ENCODE peak calls at places on chromosome 14, in nine cellular contexts. U is ovary; C is pancreas; X is mucosa of descending colon; A is nephron progenitor cell; P is dorsolateral prefrontal cortex; T is GM06990; R is CD8-positive, alpha-beta T cell; Q is AG10803. F is an unnamed sample.

GRCh38 chr14:69133206-69134125 is 19.5 kb downstream of the DCAF5 start:
- DNase-seq in R (no peak), T (no peak), X (no peak), U (no peak), A (no peak), C (no peak), P (no peak), Q (peak), F (no peak)

GRCh38 chr14:74459289-74459946 is 33.4 kb upstream of the SYNDIG1L start:
- DNase-seq in R (peak), P (no peak), A (peak), Q (peak), C (no peak), U (no peak), X (peak), T (peak), F (peak)

GRCh38 chr14:72830786-72831583 is 62.9 kb downstream of the DPF3 start:
- DNase-seq in T (no peak), X (peak), P (no peak), Q (no peak), R (no peak), U (peak), C (no peak), A (peak), F (no peak)

GRCh38 chr14:92439551-92440344 is 73.8 kb upstream of the RIN3 start:
- DNase-seq in C (no peak), X (no peak), P (no peak), Q (no peak), R (no peak), A (no peak), U (no peak), T (peak), F (no peak)

GRCh38 chr14:30260772-30261607 is 298.0 kb upstream of the G2E3 start:
- DNase-seq in P (no peak), T (no peak), A (no peak), R (no peak), U (no peak), X (no peak), C (no peak), Q (no peak), F (no peak)

GRCh38 chr14:44404021-44404420 is 103.1 kb downstream of the FSCB start:
- DNase-seq in T (no peak), U (no peak), R (no peak), P (no peak), X (peak), Q (no peak), A (no peak), C (no peak), F (no peak)

GRCh38 chr14:93009471-93010117 is 86.6 kb downstream of the CHGA start:
- DNase-seq in R (no peak), C (peak), T (no peak), A (no peak), X (no peak), Q (peak), U (no peak), P (peak), F (peak)

GRCh38 chr14:38994721-38995120 is 108.3 kb downstream of the SEC23A start:
- DNase-seq in A (no peak), P (no peak), Q (no peak), T (no peak), C (no peak), X (no peak), R (no peak), U (no peak), F (no peak)

GRCh38 chr14:55850803-55851202 is 267.4 kb upstream of the PELI2 start:
- DNase-seq in Q (peak), P (no peak), U (no peak), T (no peak), X (no peak), R (no peak), A (no peak), C (no peak), F (no peak)

DNA sequence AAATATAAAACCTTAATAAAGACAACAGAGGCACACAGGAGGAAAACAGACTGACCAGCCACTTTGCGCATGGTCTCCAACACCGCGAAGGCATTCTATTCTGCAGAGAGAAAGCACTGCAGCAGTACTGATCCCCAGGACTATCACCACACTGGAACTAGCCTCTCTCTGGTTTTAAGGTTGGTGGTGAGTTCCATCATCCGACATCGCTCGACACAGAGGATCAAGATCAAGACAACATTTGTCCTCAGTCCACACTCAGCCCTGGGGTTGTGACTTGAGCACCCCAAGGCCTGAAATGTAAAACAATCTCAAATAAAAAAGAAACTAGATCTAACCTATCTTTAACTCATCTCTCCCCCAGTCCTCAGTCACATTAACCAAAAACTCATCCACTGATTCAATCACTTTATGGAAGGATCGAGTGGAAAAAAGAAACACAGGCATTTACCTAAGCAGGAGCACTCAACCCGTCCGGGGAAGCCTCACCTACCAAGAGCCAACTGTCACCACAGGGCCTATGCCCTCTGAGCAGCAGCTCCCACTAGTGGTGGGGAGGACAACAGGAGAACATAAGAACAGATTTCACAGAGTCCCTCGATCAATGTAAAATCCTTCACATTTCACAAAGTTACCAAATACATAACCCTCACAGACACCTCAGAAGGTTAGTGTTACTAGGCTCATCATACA is 17.7 kb downstream of the STXBP6 start:
- DNase-seq in X (no peak), Q (no peak), R (no peak), U (no peak), C (no peak), P (no peak), T (no peak), A (no peak), F (no peak)
- TF ChIP-seq CTCF in X (no peak), Q (peak), R (no peak), U (no peak), C (no peak), P (no peak), T (peak), A (no peak), F (peak)

DNA sequence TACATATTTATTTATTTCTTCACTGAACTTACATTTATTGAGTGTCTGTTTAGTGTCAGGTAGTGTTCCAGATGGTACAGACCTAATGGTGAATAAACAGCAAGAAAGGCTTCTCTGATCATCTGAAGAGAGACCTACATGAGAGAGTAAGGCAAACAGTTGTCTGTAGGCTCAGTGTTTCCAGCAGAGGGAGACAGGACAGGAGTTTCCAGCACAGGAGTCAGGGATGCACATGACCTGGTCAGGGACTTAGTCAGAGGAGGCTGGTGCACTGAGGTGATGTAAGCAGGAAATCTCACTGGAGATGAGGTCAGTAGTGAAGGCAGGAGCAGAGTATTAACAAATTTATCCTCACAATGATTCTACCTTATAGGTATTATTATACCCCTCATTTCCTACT is 233.2 kb downstream of the MDGA2 start:
- DNase-seq in A (peak), Q (no peak), R (no peak), C (no peak), P (no peak), X (no peak), U (no peak), T (no peak), F (no peak)
- TF ChIP-seq CTCF in A (peak), Q (no peak), R (no peak), C (no peak), P (no peak), X (no peak), U (no peak), T (no peak), F (peak)

GRCh38 chr14:79544671-79545070 is 666.6 kb downstream of the DIO2 start:
- DNase-seq in R (no peak), Q (peak), X (no peak), P (no peak), U (no peak), T (no peak), A (no peak), C (no peak), F (no peak)
- TF ChIP-seq CTCF in R (no peak), Q (no peak), X (no peak), P (no peak), U (no peak), T (no peak), A (no peak), C (no peak), F (no peak)

DNA sequence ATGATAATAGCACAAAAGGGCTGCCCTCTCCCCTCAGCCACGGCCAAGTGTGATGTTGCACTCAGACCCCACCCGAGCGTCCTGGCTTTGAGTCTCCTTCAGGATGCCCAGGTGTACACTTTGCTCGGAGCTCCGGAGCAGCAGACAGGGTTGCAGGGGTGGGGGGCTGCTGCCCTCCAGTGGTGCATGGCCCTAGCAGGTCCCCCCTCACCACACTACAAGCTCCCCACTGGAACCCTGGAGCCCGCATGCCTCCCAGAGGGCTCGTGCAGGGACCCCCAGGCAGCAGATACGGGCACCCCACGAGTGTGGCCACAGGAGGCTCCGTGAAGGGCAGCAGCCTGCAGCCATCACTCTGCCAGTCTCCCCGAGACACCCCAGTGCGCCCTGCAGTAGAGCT is 69.9 kb upstream of the C14orf180 start:
- DNase-seq in X (no peak), P (no peak), R (no peak), C (no peak), U (no peak), T (no peak), A (no peak), Q (no peak), F (no peak)
- TF ChIP-seq CTCF in X (no peak), P (no peak), R (no peak), C (no peak), U (no peak), T (no peak), A (no peak), Q (no peak), F (no peak)

F was measured in neural crest cell.